ENCODE peak calls at places on chromosome 15, in five cellular contexts. B, K, L, S and C are unnamed samples.

GRCh38 chr15:98813956-98814355 is 165.6 kb downstream of the IGF1R start:
- DNase-seq in B (no peak), L (no peak), K (no peak), S (no peak), C (no peak)

GRCh38 chr15:40511093-40511471 is 40.3 kb downstream of the CHST14 start:
- DNase-seq in K (no peak), S (no peak), B (peak), L (no peak), C (no peak)

GRCh38 chr15:67164811-67165652 is 89.4 kb downstream of the AAGAB start:
- DNase-seq in S (peak), L (no peak), K (peak), B (no peak), C (no peak)

GRCh38 chr15:99486371-99487336 is 79.1 kb upstream of the MEF2A start:
- DNase-seq in S (peak), K (peak), L (peak), B (peak), C (no peak)

GRCh38 chr15:71411538-71412482 is 296.5 kb downstream of the THSD4 start:
- DNase-seq in B (peak), S (peak), K (no peak), L (peak), C (peak)

GRCh38 chr15:48966595-48967301 is 3.0 kb upstream of the SHC4 start:
- DNase-seq in B (no peak), K (no peak), S (no peak), L (no peak), C (no peak)

GRCh38 chr15:76337739-76338554 is 1.4 kb downstream of the ISL2 start:
- DNase-seq in S (no peak), K (no peak), L (peak), B (peak), C (no peak)

GRCh38 chr15:62708470-62708869 is 334.1 kb upstream of the TPM1 start:
- DNase-seq in L (no peak), S (no peak), B (no peak), K (no peak), C (no peak)

GRCh38 chr15:92178908-92179307 is 214.8 kb upstream of the ST8SIA2 start:
- DNase-seq in B (peak), K (no peak), L (no peak), S (no peak), C (no peak)

GRCh38 chr15:50871832-50872231 is 36.7 kb upstream of the AP4E1 start:
- DNase-seq in L (no peak), K (no peak), B (no peak), S (no peak), C (no peak)

GRCh38 chr15:47803767-47804166 is 86.5 kb downstream of the SEMA6D start:
- DNase-seq in K (no peak), S (no peak), B (no peak), L (no peak), C (no peak)

GRCh38 chr15:42033214-42033873 is 12.5 kb upstream of the PLA2G4E start:
- DNase-seq in L (no peak), K (no peak), S (no peak), B (no peak), C (no peak)

GRCh38 chr15:34582461-34583357 is 742 bp downstream of the GOLGA8B start:
- DNase-seq in K (no peak), L (no peak), S (peak), B (peak), C (no peak)

GRCh38 chr15:66229790-66230460 is 23.6 kb downstream of the MEGF11 start:
- DNase-seq in K (no peak), S (no peak), B (no peak), L (no peak), C (no peak)

GRCh38 chr15:93173369-93173768 is 84.4 kb upstream of the RGMA start:
- DNase-seq in K (no peak), L (no peak), S (peak), B (no peak), C (peak)

GRCh38 chr15:58454950-58455401 is 23.2 kb downstream of the LIPC start:
- DNase-seq in S (no peak), K (no peak), L (no peak), B (no peak), C (no peak)

GRCh38 chr15:40252141-40252437 is 13.2 kb downstream of the PAK6 start:
- DNase-seq in B (no peak), K (no peak), L (no peak), S (no peak), C (no peak)

GRCh38 chr15:68275165-68275746 is 2.3 kb upstream of the FEM1B start:
- DNase-seq in B (no peak), L (no peak), S (no peak), K (no peak), C (no peak)

GRCh38 chr15:67761343-67761742 is 64.0 kb upstream of the SKOR1 start:
- DNase-seq in K (no peak), S (no peak), L (no peak), B (peak), C (no peak)

GRCh38 chr15:40471778-40472130 is 970 bp downstream of the CHST14 start:
- DNase-seq in L (peak), S (no peak), B (no peak), K (no peak), C (no peak)

GRCh38 chr15:44616974-44617373 is 46.5 kb downstream of the SPG11 start:
- DNase-seq in K (no peak), S (no peak), B (no peak), L (no peak), C (no peak)

GRCh38 chr15:62777657-62778056 is 264.9 kb upstream of the TPM1 start:
- DNase-seq in K (no peak), S (no peak), L (no peak), B (no peak), C (no peak)

GRCh38 chr15:88707766-88708165 is 69.0 kb downstream of the ISG20 start:
- DNase-seq in L (no peak), B (no peak), K (no peak), S (peak), C (no peak)

GRCh38 chr15:45180201-45180600 is 7.6 kb downstream of the SHF start:
- DNase-seq in K (no peak), B (no peak), S (no peak), L (no peak), C (no peak)

GRCh38 chr15:26156041-26156440 is 292.9 kb upstream of the ATP10A start:
- DNase-seq in K (no peak), S (no peak), B (no peak), L (no peak), C (no peak)

GRCh38 chr15:22919171-22919570 is 61.0 kb downstream of the CYFIP1 start:
- DNase-seq in K (no peak), L (no peak), S (no peak), B (no peak), C (no peak)

DNA sequence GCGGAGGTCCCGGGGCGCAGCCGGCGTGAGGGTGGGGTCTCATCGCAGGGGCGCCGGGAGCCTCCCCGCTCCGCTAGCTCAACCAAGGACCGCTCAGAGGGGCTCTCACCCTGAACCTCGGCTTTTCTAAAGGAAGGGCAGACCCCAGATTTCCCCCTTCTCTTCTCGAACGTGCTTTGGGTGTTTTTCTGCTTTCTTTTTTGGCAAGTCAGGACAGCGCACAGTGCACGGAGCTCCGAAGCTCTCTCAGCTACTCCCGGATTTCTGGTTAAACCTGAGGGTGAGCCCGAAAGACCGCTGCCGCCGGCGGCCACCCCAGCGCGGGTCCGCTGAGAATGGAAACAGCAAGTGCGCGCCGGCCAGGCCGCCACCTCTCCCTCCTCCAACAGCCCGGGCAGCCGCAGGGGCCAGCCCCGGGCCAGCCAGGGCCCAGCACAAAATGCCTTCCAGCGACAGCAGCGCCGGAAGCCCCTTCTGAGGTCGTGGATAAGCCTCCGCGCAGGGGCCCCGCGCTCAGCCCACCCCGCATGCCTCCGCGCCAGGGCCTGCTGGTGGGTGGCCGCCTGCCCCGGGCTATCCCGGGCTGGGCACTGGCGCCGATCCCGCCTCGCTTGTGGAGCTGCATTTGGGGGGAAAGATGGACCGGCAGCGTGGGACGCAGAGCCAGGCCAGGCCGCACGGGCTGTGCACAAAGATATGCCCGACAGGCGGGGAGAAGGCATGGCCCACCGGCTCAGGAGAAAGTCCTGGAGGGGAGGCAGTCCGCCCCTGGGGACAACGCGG is 8.2 kb upstream of the OCA2 start:
- DNase-seq in K (peak), B (no peak), S (peak), L (peak), C (no peak)
- H3K4me3 ChIP-seq in K (peak), B (no peak), S (peak), L (peak), C (peak)

GRCh38 chr15:52163321-52164190 is 27.6 kb downstream of the GNB5 start:
- DNase-seq in S (no peak), B (no peak), L (no peak), K (no peak), C (no peak)
- TF ChIP-seq CTCF in S (peak), B (no peak), L (no peak), K (no peak), C (peak)

GRCh38 chr15:74768771-74769342 is 13.0 kb upstream of the CSK start:
- DNase-seq in S (peak), K (no peak), L (peak), B (peak), C (no peak)
- H3K4me3 ChIP-seq in S (no peak), K (no peak), L (no peak), B (no peak), C (no peak)

GRCh38 chr15:84697353-84697990 is 18.5 kb downstream of the SEC11A start:
- DNase-seq in B (no peak), L (no peak), S (no peak), K (no peak), C (no peak)
- TF ChIP-seq CTCF in B (no peak), L (no peak), S (no peak), K (no peak), C (no peak)

GRCh38 chr15:73923156-73923487 is 3.1 kb upstream of the LOXL1 start:
- DNase-seq in L (peak), K (no peak), S (no peak), B (no peak), C (no peak)

GRCh38 chr15:73921257-73921890 is 4.9 kb upstream of the LOXL1 start:
- DNase-seq in K (no peak), B (no peak), S (no peak), L (peak), C (no peak)

GRCh38 chr15:73924258-73924921 is 1.9 kb upstream of the LOXL1 start:
- DNase-seq in B (no peak), S (peak), K (no peak), L (peak), C (no peak)

GRCh38 chr15:73923488-73924164 is 2.6 kb upstream of the LOXL1 start:
- DNase-seq in L (peak), K (no peak), B (no peak), S (no peak), C (no peak)

DNA sequence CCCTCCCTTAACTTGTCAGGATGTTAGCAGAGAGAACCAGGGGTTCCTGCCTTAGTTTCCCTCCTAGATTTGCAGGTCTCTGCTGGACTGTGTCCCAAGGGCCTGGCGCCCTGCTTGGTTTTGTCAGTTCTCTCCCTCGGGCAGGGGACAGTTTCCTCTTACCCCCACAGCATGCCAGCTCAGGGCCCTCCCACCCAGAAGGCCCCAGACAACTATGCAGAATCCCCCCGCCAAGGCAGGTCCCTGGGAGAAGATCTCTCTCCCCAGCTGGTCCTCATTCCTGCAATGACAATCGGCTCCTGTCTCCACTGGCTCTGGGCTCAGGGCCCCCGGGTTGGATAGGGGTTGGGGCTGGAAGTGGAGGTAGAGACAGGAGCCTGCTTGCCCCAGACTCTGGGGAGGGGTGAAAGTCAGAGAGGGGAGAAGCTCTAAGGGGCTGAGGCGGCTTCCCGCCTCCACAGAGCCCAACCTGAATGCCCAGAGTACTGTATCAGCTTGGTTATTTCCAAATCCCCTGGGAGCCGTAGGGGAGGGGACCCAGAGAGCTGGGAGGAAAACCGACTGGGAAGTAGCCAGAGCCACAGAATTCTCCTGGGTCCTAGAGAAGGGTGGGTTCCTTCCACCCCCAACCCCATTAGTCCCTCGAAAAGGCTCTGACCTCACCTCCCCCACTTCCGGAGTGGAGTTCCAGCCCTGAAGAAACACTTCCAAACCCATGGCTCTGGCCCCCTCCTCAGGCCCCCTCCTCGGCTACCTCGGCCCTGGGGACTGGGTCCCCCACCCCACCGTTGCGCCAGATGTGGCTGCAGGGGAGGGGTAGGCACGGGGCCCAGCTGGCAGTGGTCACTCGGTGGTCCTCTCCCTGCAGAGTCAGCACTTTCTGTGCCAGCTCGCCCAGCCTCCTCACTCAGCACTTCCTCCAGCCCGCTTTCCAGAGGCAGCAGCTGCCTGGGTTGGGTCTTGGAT is 3.8 kb upstream of the LOXL1 start:
- DNase-seq in S (peak), K (no peak), B (no peak), L (peak), C (no peak)
- H3K4me3 ChIP-seq in S (no peak), K (no peak), B (no peak), L (peak), C (no peak)